ENCODE peak calls at places on chromosomes 2 and 18, in four cellular contexts. W is K562, K is HL-60, S is GM12878. A is an unnamed sample.
A peak's percentile ranks its signal among the peaks of the same experiment; 100 is the strongest.

GRCh38 chr2:68190991-68191731 is 33.5 kb downstream of the PNO1 start:
- DNase-seq in K (no peak), W (no peak), S (no peak), A (no peak)

GRCh38 chr2:172427256-172427989 is at the start of gene ITGA6:
- DNase-seq in S (no peak), W (peak; percentile 76), K (peak; percentile 67), A (peak; percentile 37)

GRCh38 chr18:37964885-37965571 is 399.4 kb upstream of the CELF4 start:
- DNase-seq in K (no peak), S (no peak), W (no peak), A (no peak)

GRCh38 chr2:235611756-235612155 is 117.9 kb downstream of the AGAP1 start:
- DNase-seq in W (no peak), S (no peak), K (no peak), A (no peak)

GRCh38 chr2:73870084-73870483 is 22.7 kb upstream of the ACTG2 start:
- DNase-seq in S (no peak), W (no peak), K (no peak), A (no peak)

GRCh38 chr2:201971516-201972228 is 62.0 kb upstream of the FZD7 start:
- DNase-seq in S (no peak), W (no peak), K (no peak), A (no peak)

GRCh38 chr2:238864207-238865014 is 16.5 kb downstream of the TWIST2 start:
- DNase-seq in K (no peak), S (no peak), W (peak; percentile 10), A (no peak)

GRCh38 chr2:112640800-112641675 is 4.7 kb upstream of the SLC20A1 start:
- DNase-seq in S (no peak), K (no peak), W (peak; percentile 76), A (no peak)

GRCh38 chr2:214558341-214558740 is 147.5 kb downstream of the VWC2L start:
- DNase-seq in K (no peak), W (no peak), S (no peak), A (no peak)

GRCh38 chr18:54223568-54224241 is 764 bp downstream of the MBD2 start:
- DNase-seq in S (no peak), W (peak; percentile 17), K (peak; percentile 58), A (no peak)

GRCh38 chr2:107025869-107026380 is 140.0 kb upstream of the ST6GAL2 start:
- DNase-seq in K (no peak), S (no peak), W (no peak), A (no peak)

GRCh38 chr18:54119524-54120019 is 104.9 kb downstream of the MBD2 start:
- DNase-seq in S (peak; percentile 59), W (peak; percentile 21), K (peak; percentile 34), A (no peak)

GRCh38 chr18:61400714-61401113 is 67.5 kb downstream of the CDH20 start:
- DNase-seq in S (no peak), W (no peak), K (no peak), A (no peak)

GRCh38 chr2:160294339-160294803 is 94.3 kb upstream of the ITGB6 start:
- DNase-seq in W (no peak), S (no peak), K (peak; percentile 24), A (no peak)

GRCh38 chr2:11344956-11345671 is 678 bp upstream of the ROCK2 start:
- DNase-seq in S (no peak), W (peak; percentile 79), K (no peak), A (no peak)

GRCh38 chr2:144519934-144520717 is at the start of gene ZEB2:
- DNase-seq in K (no peak), W (peak; percentile 79), S (no peak), A (no peak)

GRCh38 chr2:235135990-235136561 is 184.3 kb downstream of the SH3BP4 start:
- DNase-seq in K (peak; percentile 22), S (no peak), W (peak; percentile 57), A (no peak)

GRCh38 chr18:55934801-55935200 is 346.8 kb upstream of the TCF4 start:
- DNase-seq in S (no peak), W (no peak), K (no peak), A (no peak)

GRCh38 chr2:44479127-44479887 is 117.6 kb downstream of the CAMKMT start:
- DNase-seq in S (peak; percentile 61), W (peak; percentile 73), K (peak; percentile 41), A (peak; percentile 30)

GRCh38 chr2:127790694-127791529 is 20.1 kb downstream of the WDR33 start:
- DNase-seq in S (no peak), K (no peak), W (no peak), A (no peak)

GRCh38 chr2:45643543-45644542 is 7.6 kb upstream of the PRKCE start:
- DNase-seq in S (no peak), K (no peak), W (peak; percentile 86), A (peak; percentile 90)

GRCh38 chr2:33196700-33197099 is 249.9 kb downstream of the LTBP1 start:
- DNase-seq in K (no peak), S (no peak), W (no peak), A (no peak)

GRCh38 chr2:174035981-174036742 is 71.0 kb upstream of the SP3 start:
- DNase-seq in S (no peak), W (peak; percentile 79), K (no peak), A (no peak)

GRCh38 chr2:238722181-238722580 is 125.7 kb upstream of the TWIST2 start:
- DNase-seq in S (no peak), K (no peak), W (no peak), A (no peak)

GRCh38 chr18:6113650-6114049 is 218.3 kb upstream of the TMEM200C start:
- DNase-seq in K (no peak), S (no peak), W (no peak), A (no peak)

GRCh38 chr2:136054856-136055255 is 63.1 kb downstream of the CXCR4 start:
- DNase-seq in W (no peak), S (no peak), K (no peak), A (no peak)

DNA sequence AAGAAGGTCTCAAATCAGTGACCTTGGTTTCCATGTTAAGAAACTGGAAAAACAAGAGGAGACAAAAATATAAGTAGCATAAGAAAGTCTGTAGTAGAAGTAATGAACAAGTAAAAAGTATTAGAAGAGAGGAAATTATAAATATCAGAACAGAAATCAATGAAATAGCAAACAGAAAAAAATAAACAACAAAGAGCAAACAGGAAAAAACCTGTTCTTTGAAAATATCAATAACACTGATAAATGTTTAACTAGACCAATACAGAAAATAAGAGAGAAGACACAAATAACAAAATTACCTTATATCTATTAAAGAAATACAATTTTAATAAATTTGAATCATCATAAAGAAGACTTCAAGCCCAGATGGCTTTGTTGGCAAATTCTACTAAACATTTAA is 113.3 kb downstream of the MAIP1 start:
- DNase-seq in W (no peak), S (no peak), K (no peak), A (no peak)
- TF ChIP-seq SPI1 in W (no peak), S (no peak), K (no peak), A (no peak)

GRCh38 chr2:150425121-150425559 is 62.3 kb downstream of the RND3 start:
- DNase-seq in W (no peak), S (no peak), K (no peak), A (no peak)
- TF ChIP-seq SPI1 in W (no peak), S (no peak), K (no peak), A (no peak)

GRCh38 chr2:196389670-196390069 is 218.3 kb upstream of the STK17B start:
- DNase-seq in W (no peak), K (no peak), S (no peak), A (no peak)
- TF ChIP-seq SPI1 in W (no peak), K (no peak), S (no peak), A (no peak)

GRCh38 chr2:673016-673415 is 4.2 kb downstream of the TMEM18 start:
- DNase-seq in S (no peak), W (no peak), K (no peak), A (no peak)
- TF ChIP-seq SPI1 in S (no peak), W (no peak), K (no peak), A (no peak)